ENCODE peak calls at places on chromosomes 3 and 15, in nine cellular contexts. E is NCI-H2081; L is trophoblast cell; A is ELF-1; X is ACHN; J is progenitor cell of endocrine pancreas; R is cardiac fibroblast; G is CD4-positive, CD25-positive, alpha-beta regulatory T cell; U is GM06990. W is an unnamed sample.

GRCh38 chr3:38836561-38836960 is 20.5 kb upstream of the SCN10A start:
- DNase-seq in E (no peak), L (no peak), A (peak), X (no peak), J (no peak), R (no peak), G (no peak), U (no peak), W (no peak)

GRCh38 chr15:60721706-60722105 is 242.8 kb upstream of the ICE2 start:
- DNase-seq in E (no peak), L (no peak), A (no peak), X (no peak), J (no peak), R (peak), G (no peak), U (peak), W (no peak)

GRCh38 chr15:101530224-101530958 is 40.9 kb upstream of the PCSK6 start:
- DNase-seq in E (no peak), L (no peak), A (peak), X (no peak), J (no peak), R (no peak), G (no peak), U (no peak), W (no peak)

GRCh38 chr3:187296058-187296457 is 4.5 kb upstream of the MASP1 start:
- DNase-seq in E (no peak), L (no peak), A (no peak), X (no peak), J (no peak), R (no peak), G (no peak), U (no peak), W (no peak)

GRCh38 chr15:60695713-60696522 is 217.0 kb upstream of the ICE2 start:
- DNase-seq in E (no peak), L (no peak), A (no peak), X (no peak), J (no peak), R (peak), G (peak), U (no peak), W (no peak)

GRCh38 chr3:52527732-52528595 is 5.7 kb downstream of the NT5DC2 start:
- DNase-seq in E (no peak), L (no peak), A (no peak), X (no peak), J (no peak), R (no peak), G (no peak), U (no peak), W (no peak)

GRCh38 chr15:69092159-69092558 is 68.3 kb upstream of the GLCE start:
- DNase-seq in E (no peak), L (peak), A (no peak), X (peak), J (no peak), R (peak), G (no peak), U (no peak), W (no peak)

GRCh38 chr3:110227987-110228386 is 843.6 kb upstream of the NECTIN3 start:
- DNase-seq in E (no peak), L (no peak), A (no peak), X (no peak), J (no peak), R (no peak), G (no peak), U (no peak), W (no peak)

GRCh38 chr3:53202331-53203015 is 41.5 kb downstream of the PRKCD start:
- DNase-seq in E (peak), L (no peak), A (no peak), X (no peak), J (no peak), R (no peak), G (no peak), U (no peak), W (no peak)

GRCh38 chr15:57506422-57506821 is 85.3 kb upstream of the MYZAP start:
- DNase-seq in E (no peak), L (no peak), A (peak), X (no peak), J (no peak), R (peak), G (no peak), U (no peak), W (no peak)

GRCh38 chr3:52167240-52167639 is 13.0 kb upstream of the POC1A start:
- DNase-seq in E (no peak), L (no peak), A (peak), X (no peak), J (no peak), R (no peak), G (no peak), U (no peak), W (no peak)